ENCODE peak calls at places on chromosomes 12 and 14, in six cellular contexts. R is dorsolateral prefrontal cortex, X is foreskin keratinocyte, J is endothelial cell of umbilical vein, E is HCT116, Z is A549. W is an unnamed sample.

GRCh38 chr14:73069585-73069984 is 11.3 kb downstream of the RBM25 start:
- DNase-seq in E (no peak), Z (no peak), J (no peak), R (no peak), X (no peak), W (no peak)

GRCh38 chr14:101031186-101031585 is 127.7 kb upstream of the RTL1 start:
- DNase-seq in Z (no peak), J (no peak), R (peak), E (no peak), X (no peak), W (no peak)

GRCh38 chr12:25648460-25648859 is 95.4 kb upstream of the LMNTD1 start:
- DNase-seq in Z (peak), J (peak), X (peak), E (peak), R (no peak), W (peak)

GRCh38 chr12:84463756-84464495 is 448.7 kb downstream of the SLC6A15 start:
- DNase-seq in J (no peak), Z (no peak), X (no peak), E (no peak), R (no peak), W (no peak)

GRCh38 chr14:72291908-72292688 is 359.9 kb downstream of the RGS6 start:
- DNase-seq in J (peak), R (no peak), Z (peak), X (peak), E (peak), W (no peak)

GRCh38 chr12:75592086-75592485 is 80.7 kb upstream of the KRR1 start:
- DNase-seq in E (no peak), J (no peak), R (no peak), X (no peak), Z (no peak), W (no peak)

GRCh38 chr12:122888232-122888752 is 7.6 kb downstream of the VPS37B start:
- DNase-seq in Z (peak), J (peak), E (peak), R (no peak), X (peak), W (peak)

GRCh38 chr12:50087995-50088394 is 2.9 kb downstream of the SMARCD1 start:
- DNase-seq in X (peak), E (no peak), Z (no peak), R (no peak), J (peak), W (no peak)

GRCh38 chr14:35215110-35215872 is 76.9 kb upstream of the PSMA6 start:
- DNase-seq in R (no peak), E (peak), X (peak), J (peak), Z (peak), W (no peak)

GRCh38 chr12:130204441-130204840 is 42.2 kb downstream of the FZD10 start:
- DNase-seq in X (no peak), Z (no peak), R (no peak), J (no peak), E (no peak), W (no peak)

GRCh38 chr14:98724734-98725133 is 547.3 kb downstream of the BCL11B start:
- DNase-seq in Z (no peak), X (no peak), E (no peak), J (no peak), R (no peak), W (no peak)

GRCh38 chr14:100471451-100472093 is 115.6 kb downstream of the BEGAIN start:
- DNase-seq in Z (no peak), J (no peak), R (no peak), X (peak), E (peak), W (peak)

GRCh38 chr14:96016761-96017160 is 22.4 kb upstream of the C14orf132 start:
- DNase-seq in J (no peak), Z (no peak), R (no peak), X (no peak), E (no peak), W (no peak)

GRCh38 chr12:22088886-22089285 is 42.9 kb downstream of the CMAS start:
- DNase-seq in R (no peak), J (no peak), X (peak), Z (no peak), E (no peak), W (no peak)

GRCh38 chr14:91116913-91117588 is 3.2 kb downstream of the DGLUCY start:
- DNase-seq in J (no peak), E (no peak), Z (no peak), X (no peak), R (no peak), W (no peak)

GRCh38 chr12:68899251-68899771 is 33.7 kb downstream of the CPM start:
- DNase-seq in Z (peak), E (peak), R (no peak), J (no peak), X (peak), W (no peak)

GRCh38 chr12:1093166-1093751 is 102.2 kb downstream of the ERC1 start:
- DNase-seq in X (no peak), Z (peak), R (no peak), J (peak), E (peak), W (peak)

DNA sequence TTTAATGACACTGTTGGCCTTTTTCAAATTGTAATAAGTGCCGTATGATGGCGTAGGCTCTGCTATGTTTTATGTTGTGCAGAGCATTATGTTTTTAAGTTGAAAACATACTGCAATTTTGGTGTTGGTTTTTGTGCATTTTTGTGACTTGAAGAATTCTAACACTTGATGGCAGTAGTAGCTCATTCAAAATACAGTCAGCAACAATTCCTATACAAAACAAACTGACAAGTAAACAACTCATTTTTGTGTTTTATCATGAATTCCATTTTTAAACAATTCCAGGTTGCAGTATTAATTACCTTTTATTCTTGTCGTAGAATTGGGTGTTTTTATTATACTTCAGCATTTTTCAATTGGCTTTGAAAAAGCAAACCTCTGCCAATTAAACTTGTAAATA is 4.0 kb upstream of the CCER1 start:
- DNase-seq in E (no peak), R (no peak), X (no peak), Z (no peak), J (peak), W (no peak)
- TF ChIP-seq CTCF in E (no peak), R (no peak), X (peak), Z (peak), J (no peak), W (no peak)

GRCh38 chr14:92692822-92693226 is 55.6 kb downstream of the LGMN start:
- DNase-seq in J (peak), Z (no peak), R (no peak), E (no peak), X (peak), W (no peak)
- H3K27ac ChIP-seq in J (no peak), Z (no peak), R (peak), E (no peak), X (no peak), W (no peak)

DNA sequence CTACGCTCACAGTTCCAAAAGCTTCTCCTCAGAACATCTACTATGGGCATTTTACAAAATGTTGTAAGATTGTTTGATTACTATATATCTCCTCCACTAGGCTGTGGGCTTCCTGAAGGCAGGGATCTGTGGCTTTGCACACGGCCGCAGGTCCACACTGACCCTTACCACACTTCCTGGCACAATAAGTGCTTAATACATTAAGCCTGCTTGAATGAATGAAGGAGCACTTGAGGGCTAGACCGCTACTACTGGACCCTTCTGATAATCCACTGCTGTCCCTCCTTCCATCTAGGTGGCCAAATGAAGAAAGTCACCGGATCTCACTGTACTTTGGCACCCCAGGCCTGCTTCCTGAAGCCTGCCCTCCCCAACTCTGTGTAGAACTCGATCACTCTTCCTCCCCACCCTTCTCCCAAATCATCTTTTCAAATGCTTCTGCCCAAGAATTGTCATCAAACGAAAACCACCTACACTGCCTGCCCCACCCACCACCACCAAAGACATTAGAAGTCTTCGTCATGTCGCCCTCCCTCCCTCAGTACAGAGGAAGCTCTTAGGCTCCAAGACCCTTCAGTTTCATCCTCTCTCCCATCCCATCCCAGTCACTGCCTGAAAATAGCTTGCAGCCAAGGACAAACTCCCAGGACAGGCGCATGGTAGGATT is 596 bp upstream of the ZBTB39 start:
- DNase-seq in E (no peak), X (peak), Z (no peak), J (no peak), R (no peak), W (no peak)
- TF ChIP-seq CTCF in E (no peak), X (no peak), Z (peak), J (no peak), R (peak), W (no peak)

GRCh38 chr12:120039711-120040110 is 50.7 kb downstream of the BICDL1 start:
- DNase-seq in R (no peak), Z (no peak), J (no peak), X (no peak), E (no peak), W (no peak)
- H3K27ac ChIP-seq in R (no peak), Z (no peak), J (no peak), X (no peak), E (no peak), W (no peak)

GRCh38 chr12:103016381-103016780 is 58.9 kb downstream of the ASCL1 start:
- DNase-seq in X (no peak), J (no peak), E (no peak), Z (no peak), R (no peak), W (no peak)

GRCh38 chr12:103013741-103014140 is 56.3 kb downstream of the ASCL1 start:
- DNase-seq in E (no peak), Z (no peak), X (no peak), J (no peak), R (no peak), W (no peak)

GRCh38 chr12:103011974-103012763 is 54.7 kb downstream of the ASCL1 start:
- DNase-seq in X (no peak), Z (no peak), R (no peak), J (no peak), E (no peak), W (no peak)

GRCh38 chr12:103012884-103013283 is 55.4 kb downstream of the ASCL1 start:
- DNase-seq in X (no peak), E (no peak), Z (no peak), R (peak), J (no peak), W (no peak)
- TF ChIP-seq CTCF in X (no peak), E (no peak), Z (no peak), R (no peak), J (no peak), W (no peak)

GRCh38 chr14:56342419-56342901 is 224.2 kb downstream of the PELI2 start:
- DNase-seq in Z (no peak), R (no peak), E (no peak), X (no peak), J (peak), W (no peak)
- H3K27ac ChIP-seq in Z (no peak), R (no peak), E (no peak), X (no peak), J (peak), W (no peak)

GRCh38 chr12:118357327-118358007 is 15.2 kb downstream of the TAOK3 start:
- DNase-seq in J (peak), R (no peak), Z (peak), X (peak), E (peak), W (no peak)
- TF ChIP-seq CTCF in J (no peak), R (no peak), Z (peak), X (peak), E (no peak), W (no peak)

W was measured in PC-9.